ENCODE peak calls at places on chromosomes 6 and 20, in four cellular contexts. W, S, L and B are unnamed samples.

GRCh38 chr20:47355489-47356219 is 845 bp downstream of the ZMYND8 start:
- DNase-seq in W (no peak), S (no peak), L (no peak), B (no peak)

GRCh38 chr20:61391812-61392520 is 139.9 kb downstream of the CDH4 start:
- DNase-seq in W (no peak), S (no peak), L (no peak), B (no peak)

GRCh38 chr6:55088896-55089295 is 85.4 kb upstream of the HCRTR2 start:
- DNase-seq in W (no peak), S (no peak), L (no peak), B (no peak)

GRCh38 chr20:53292347-53292746 is 301.3 kb downstream of the ZNF217 start:
- DNase-seq in W (no peak), S (no peak), L (no peak), B (no peak)

GRCh38 chr6:95596021-95596420 is 18.7 kb downstream of the MANEA start:
- DNase-seq in W (no peak), S (no peak), L (no peak), B (no peak)

GRCh38 chr6:16851758-16852157 is 90.5 kb upstream of the ATXN1 start:
- DNase-seq in W (no peak), S (no peak), L (no peak), B (no peak)

GRCh38 chr6:362231-362923 is 29.2 kb upstream of the IRF4 start:
- DNase-seq in W (no peak), S (no peak), L (no peak), B (no peak)

GRCh38 chr6:74991573-74992332 is 214.1 kb downstream of the COL12A1 start:
- DNase-seq in W (no peak), S (no peak), L (no peak), B (no peak)

GRCh38 chr20:10788877-10789276 is 115.1 kb upstream of the JAG1 start:
- DNase-seq in W (no peak), S (peak; percentile 71), L (no peak), B (no peak)

GRCh38 chr6:20092071-20092566 is 120.2 kb downstream of the MBOAT1 start:
- DNase-seq in W (peak; percentile 24), S (no peak), L (no peak), B (no peak)

GRCh38 chr20:3312940-3313656 is 74.1 kb upstream of the SLC4A11 start:
- DNase-seq in W (no peak), S (no peak), L (no peak), B (peak; percentile 24)

GRCh38 chr6:13729891-13730290 is 18.3 kb upstream of the RANBP9 start:
- DNase-seq in W (no peak), S (no peak), L (no peak), B (no peak)

GRCh38 chr20:8213270-8213669 is 81.2 kb downstream of the PLCB1 start:
- DNase-seq in W (no peak), S (no peak), L (no peak), B (no peak)

GRCh38 chr6:107862383-107862782 is 38.3 kb upstream of the SCML4 start:
- DNase-seq in W (no peak), S (no peak), L (no peak), B (no peak)

GRCh38 chr6:29631860-29632731 is 887 bp downstream of the GABBR1 start:
- DNase-seq in W (peak; percentile 58), S (peak; percentile 83), L (peak; percentile 70), B (no peak)

GRCh38 chr20:16530201-16530681 is 43.0 kb downstream of the KIF16B start:
- DNase-seq in W (no peak), S (no peak), L (no peak), B (no peak)

GRCh38 chr6:45293306-45293705 is 34.8 kb upstream of the RUNX2 start:
- DNase-seq in W (no peak), S (no peak), L (no peak), B (no peak)

GRCh38 chr6:95091823-95092436 is 485.4 kb upstream of the MANEA start:
- DNase-seq in W (no peak), S (no peak), L (no peak), B (no peak)

GRCh38 chr6:85081102-85081501 is 316.7 kb upstream of the TBX18 start:
- DNase-seq in W (no peak), S (no peak), L (no peak), B (no peak)

GRCh38 chr20:23774081-23774480 is 23.3 kb upstream of the CST1 start:
- DNase-seq in W (no peak), S (no peak), L (no peak), B (no peak)

GRCh38 chr6:154314084-154314483 is 42.5 kb downstream of the IPCEF1 start:
- DNase-seq in W (no peak), S (no peak), L (no peak), B (no peak)

GRCh38 chr6:118735320-118735719 is 83.9 kb upstream of the CEP85L start:
- DNase-seq in W (peak; percentile 26), S (no peak), L (no peak), B (no peak)

GRCh38 chr6:34486106-34486740 is 20.3 kb downstream of the PACSIN1 start:
- DNase-seq in W (no peak), S (no peak), L (no peak), B (no peak)

GRCh38 chr20:17936791-17937687 is 31.6 kb downstream of the SNX5 start:
- DNase-seq in W (no peak), S (peak; percentile 82), L (no peak), B (peak; percentile 45)

GRCh38 chr20:33490023-33490933 is at the start of gene CBFA2T2:
- DNase-seq in W (no peak), S (peak; percentile 68), L (no peak), B (peak; percentile 33)

GRCh38 chr20:23445596-23446217 is 6.2 kb downstream of the CSTL1 start:
- DNase-seq in W (no peak), S (no peak), L (no peak), B (no peak)

GRCh38 chr6:15365273-15365687 is 119.4 kb downstream of the JARID2 start:
- DNase-seq in W (no peak), S (peak; percentile 85), L (no peak), B (peak; percentile 51)

GRCh38 chr20:37936451-37936850 is 33.5 kb downstream of the VSTM2L start:
- DNase-seq in W (no peak), S (no peak), L (no peak), B (no peak)

GRCh38 chr6:154276810-154277577 is 79.6 kb downstream of the IPCEF1 start:
- DNase-seq in W (no peak), S (no peak), L (no peak), B (no peak)

GRCh38 chr6:31792741-31793140 is 2.8 kb downstream of the VARS1 start:
- DNase-seq in W (no peak), S (no peak), L (no peak), B (no peak)

GRCh38 chr6:110971458-110971857 is 10.4 kb upstream of the RPF2 start:
- DNase-seq in W (no peak), S (no peak), L (no peak), B (no peak)

GRCh38 chr6:48290595-48290994 is 179.6 kb upstream of the PTCHD4 start:
- DNase-seq in W (no peak), S (no peak), L (no peak), B (no peak)